ENCODE peak calls at places on chromosomes 16 and 17, in six cellular contexts. R is ecto neural progenitor cell, H is epithelial cell of esophagus, C is activated T-cell treated with anti-CD3 and anti-CD28 coated beads for 1 hour, S is HT-29, T is H1. F is an unnamed sample.

GRCh38 chr16:22317625-22318024 is 20.4 kb downstream of the POLR3E start:
- DNase-seq in H (no peak), T (no peak), S (no peak), R (peak), C (no peak), F (peak)

GRCh38 chr17:41367426-41368075 is 2.1 kb downstream of the KRT33B start:
- DNase-seq in R (no peak), T (no peak), H (peak), S (no peak), C (no peak), F (peak)

GRCh38 chr16:74372953-74373846 is 2.9 kb upstream of the NPIPB15 start:
- DNase-seq in C (no peak), H (no peak), S (no peak), R (no peak), T (no peak), F (no peak)

GRCh38 chr16:52851211-52851740 is 201.4 kb downstream of the CHD9NB start:
- DNase-seq in S (no peak), H (no peak), R (no peak), T (no peak), C (no peak), F (no peak)

GRCh38 chr17:49063652-49064051 is 66.5 kb downstream of the IGF2BP1 start:
- DNase-seq in H (no peak), R (no peak), C (no peak), T (no peak), S (no peak), F (no peak)

GRCh38 chr16:66152841-66153525 is 213.5 kb upstream of the CDH5 start:
- DNase-seq in R (no peak), S (no peak), T (no peak), H (no peak), C (no peak), F (no peak)

GRCh38 chr17:57665128-57665527 is 80.0 kb downstream of the CCDC182 start:
- DNase-seq in T (no peak), H (no peak), R (peak), C (no peak), S (no peak), F (peak)

GRCh38 chr16:66620419-66620775 is 15.9 kb downstream of the CMTM3 start:
- DNase-seq in H (no peak), S (no peak), R (no peak), T (no peak), C (no peak), F (no peak)

GRCh38 chr17:78492116-78492799 is 84.9 kb downstream of the DNAH17 start:
- DNase-seq in T (no peak), R (no peak), C (no peak), S (no peak), H (no peak), F (peak)

GRCh38 chr17:79621151-79621940 is 10.5 kb upstream of the RBFOX3 start:
- DNase-seq in T (peak), H (no peak), S (no peak), R (peak), C (no peak), F (peak)

GRCh38 chr17:66301864-66302741 is at the start of gene PRKCA:
- DNase-seq in R (no peak), S (peak), H (peak), T (peak), C (peak), F (peak)

GRCh38 chr16:2508722-2509400 is 4.9 kb upstream of the ATP6V0C start:
- DNase-seq in T (no peak), C (no peak), R (no peak), S (no peak), H (no peak), F (no peak)

GRCh38 chr17:27244481-27245223 is 49.3 kb upstream of the WSB1 start:
- DNase-seq in R (no peak), T (peak), H (peak), C (no peak), S (no peak), F (peak)

GRCh38 chr17:1147664-1148063 is 32.1 kb downstream of the ABR start:
- DNase-seq in S (peak), H (peak), C (no peak), R (peak), T (peak), F (peak)

GRCh38 chr16:3444032-3444388 is 530 bp downstream of the NAA60 start:
- DNase-seq in C (no peak), H (peak), R (no peak), S (peak), T (no peak), F (peak)

GRCh38 chr17:55421179-55421934 is at the start of gene MMD:
- DNase-seq in H (peak), R (no peak), C (peak), S (peak), T (peak), F (no peak)

GRCh38 chr16:30609002-30609927 is 924 bp downstream of the ZNF689 start:
- DNase-seq in R (no peak), H (peak), C (no peak), S (peak), T (peak), F (peak)

GRCh38 chr17:79089720-79090502 is 15.3 kb downstream of the ENGASE start:
- DNase-seq in H (peak), T (no peak), C (no peak), S (no peak), R (no peak), F (no peak)

GRCh38 chr16:67666538-67667433 is at the start of the genes C16orf86 and ENKD1:
- DNase-seq in R (peak), C (peak), T (peak), S (peak), H (peak), F (peak)

GRCh38 chr16:53504665-53505064 is 1.7 kb upstream of the AKTIP start:
- DNase-seq in T (no peak), R (peak), S (no peak), H (peak), C (no peak), F (no peak)

GRCh38 chr17:41777157-41777578 is 9.3 kb downstream of the JUP start:
- DNase-seq in S (no peak), H (peak), R (no peak), T (peak), C (no peak), F (peak)